ENCODE peak calls at places on chromosomes 5 and 9, in four cellular contexts. F, J, T and G are unnamed samples.

GRCh38 chr5:179906795-179907569 is 715 bp downstream of the TBC1D9B start:
- DNase-seq in F (peak), J (no peak), T (no peak), G (no peak)

GRCh38 chr9:94865599-94866456 is 139.3 kb downstream of the AOPEP start:
- DNase-seq in F (peak), J (no peak), T (no peak), G (no peak)

GRCh38 chr5:94544031-94544650 is 74.3 kb downstream of the KIAA0825 start:
- DNase-seq in F (peak), J (no peak), T (no peak), G (no peak)

GRCh38 chr9:136960212-136960937 is 8.3 kb downstream of the LCN12 start:
- DNase-seq in F (no peak), J (no peak), T (no peak), G (no peak)

GRCh38 chr5:179258922-179259730 is 86.1 kb downstream of the ADAMTS2 start:
- DNase-seq in F (peak), J (no peak), T (peak), G (no peak)

GRCh38 chr5:140391732-140392131 is 9.9 kb upstream of the ANKHD1 start:
- DNase-seq in F (no peak), J (no peak), T (no peak), G (no peak)

GRCh38 chr5:117769877-117770276 is 1195.3 kb upstream of the SEMA6A start:
- DNase-seq in F (no peak), J (no peak), T (no peak), G (no peak)

GRCh38 chr5:2487152-2487763 is 264.2 kb downstream of the IRX2 start:
- DNase-seq in F (no peak), J (no peak), T (no peak), G (no peak)

GRCh38 chr5:39214912-39215709 is 4.3 kb downstream of the FYB1 start:
- DNase-seq in F (no peak), J (no peak), T (no peak), G (no peak)

GRCh38 chr5:112551437-112552018 is 132.5 kb upstream of the EPB41L4A start:
- DNase-seq in F (peak), J (peak), T (peak), G (peak)

GRCh38 chr9:93122721-93123221 is 11.3 kb downstream of the NINJ1 start:
- DNase-seq in F (no peak), J (no peak), T (no peak), G (no peak)

GRCh38 chr5:55850839-55851674 is at the start of gene IL31RA:
- DNase-seq in F (peak), J (no peak), T (peak), G (peak)

GRCh38 chr5:93062548-93062947 is 518.5 kb downstream of the NR2F1-AS1 start:
- DNase-seq in F (peak), J (no peak), T (no peak), G (no peak)

GRCh38 chr5:36728697-36729543 is 122.5 kb downstream of the SLC1A3 start:
- DNase-seq in F (peak), J (no peak), T (no peak), G (no peak)

GRCh38 chr9:135925496-135926133 is 18.3 kb upstream of the CAMSAP1 start:
- DNase-seq in F (no peak), J (no peak), T (no peak), G (no peak)

GRCh38 chr5:157241483-157241882 is 24.4 kb upstream of the CYFIP2 start:
- DNase-seq in F (peak), J (no peak), T (no peak), G (no peak)

GRCh38 chr5:151005975-151006576 is 14.3 kb upstream of the GPX3 start:
- DNase-seq in F (peak), J (no peak), T (peak), G (peak)